ENCODE peak calls at places on chromosomes 11 and 22, in five cellular contexts. F is heart left ventricle, J is fibroblast of the aortic adventitia, H is AG09309, M is GM12878. L is an unnamed sample.

GRCh38 chr11:125777309-125777708 is 1.3 kb downstream of the PATE2 start:
- DNase-seq in F (no peak), J (peak), H (no peak), M (no peak), L (no peak)

GRCh38 chr11:104256525-104256924 is 92.6 kb upstream of the PDGFD start:
- DNase-seq in F (no peak), J (peak), H (no peak), M (no peak), L (no peak)

GRCh38 chr11:11973361-11973800 is 35.0 kb downstream of the DKK3 start:
- DNase-seq in F (peak), J (peak), H (no peak), M (no peak), L (no peak)

GRCh38 chr11:65625628-65626342 is 10.2 kb downstream of the PCNX3 start:
- DNase-seq in F (peak), J (peak), H (no peak), M (no peak), L (peak)

GRCh38 chr11:27721505-27722116 is 21.4 kb upstream of the BDNF start:
- DNase-seq in F (no peak), J (no peak), H (no peak), M (no peak), L (no peak)

GRCh38 chr22:37498289-37498909 is 12.2 kb upstream of the MFNG start:
- DNase-seq in F (no peak), J (no peak), H (no peak), M (peak), L (peak)

GRCh38 chr11:96238563-96239166 is 104.3 kb downstream of the MAML2 start:
- DNase-seq in F (no peak), J (no peak), H (no peak), M (no peak), L (no peak)

GRCh38 chr11:2775626-2776350 is 76.0 kb upstream of the KCNQ1OT1 start:
- DNase-seq in F (peak), J (no peak), H (no peak), M (no peak), L (no peak)

GRCh38 chr11:128501576-128502549 is 85.5 kb downstream of the ETS1 start:
- DNase-seq in F (peak), J (peak), H (no peak), M (no peak), L (no peak)

GRCh38 chr11:64052436-64052835 is 16.7 kb downstream of the FLRT1 start:
- DNase-seq in F (no peak), J (no peak), H (no peak), M (no peak), L (no peak)

GRCh38 chr11:126440792-126441514 is 85.5 kb downstream of the ST3GAL4 start:
- DNase-seq in F (peak), J (peak), H (no peak), M (no peak), L (peak)

GRCh38 chr11:66494458-66494857 is 14.2 kb downstream of the DPP3 start:
- DNase-seq in F (peak), J (no peak), H (no peak), M (no peak), L (no peak)

DNA sequence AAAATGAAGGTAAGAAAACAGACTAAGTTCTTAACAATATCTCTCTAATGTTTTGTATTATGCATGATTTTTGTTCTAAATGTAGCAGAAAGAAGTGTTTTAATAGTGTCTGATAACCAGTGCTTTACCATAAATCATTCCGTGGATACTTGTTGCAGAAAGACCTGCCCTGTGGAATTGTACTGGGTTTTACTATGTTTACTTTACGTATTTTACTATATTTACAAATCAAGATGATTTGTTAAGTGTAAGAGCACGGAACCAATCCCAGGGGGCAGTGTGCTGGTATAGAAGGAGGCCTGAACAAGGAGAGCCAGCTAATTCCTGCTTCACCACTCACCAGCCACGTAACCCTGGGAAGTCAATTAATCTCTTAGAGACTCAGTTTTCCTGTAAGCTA is 1.4 kb downstream of the HTR3B start:
- DNase-seq in F (no peak), J (peak), H (no peak), M (no peak), L (peak)
- TF ChIP-seq CTCF in F (no peak), J (no peak), H (peak), M (no peak), L (no peak)

DNA sequence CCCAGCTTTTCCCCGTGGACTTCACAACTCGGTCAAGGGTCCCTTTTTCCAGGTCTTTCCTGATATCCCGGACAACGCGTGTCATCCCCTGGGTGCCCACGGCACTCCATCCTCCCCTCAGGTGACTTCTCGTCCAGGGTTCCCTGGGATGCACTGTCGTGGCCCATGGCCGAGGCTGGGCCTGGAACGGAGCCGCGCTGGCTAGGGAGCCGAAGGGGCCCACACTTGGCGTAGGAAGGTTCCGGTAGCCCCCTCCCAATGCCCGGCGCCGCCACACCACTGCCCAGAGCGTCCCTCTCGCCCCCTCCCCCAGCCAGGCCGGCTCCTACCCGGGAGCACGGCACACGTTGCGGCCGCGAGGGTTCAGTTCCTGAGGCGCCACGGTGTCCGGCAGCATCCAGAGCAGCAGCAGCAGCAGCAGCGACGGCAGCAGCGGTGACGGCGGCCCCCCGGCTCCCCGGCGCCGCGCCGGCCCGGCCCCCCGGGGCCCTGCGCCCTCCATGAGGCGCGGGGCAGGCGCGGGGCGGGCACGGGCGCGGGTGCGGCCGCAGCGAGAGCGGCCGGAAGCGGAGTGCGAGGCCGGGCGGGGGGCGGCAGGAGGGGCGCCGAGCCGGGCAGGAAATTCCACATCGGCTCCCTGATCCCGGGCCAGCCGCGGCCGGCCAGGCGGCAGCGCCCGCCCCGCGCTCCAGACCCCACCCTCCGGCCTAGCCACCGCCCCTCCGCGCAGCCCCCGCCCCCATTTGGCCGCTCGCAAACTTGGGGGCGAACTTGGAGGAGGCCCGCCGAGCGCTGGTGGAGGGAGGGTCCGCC is at the start of gene SCARF2:
- DNase-seq in F (peak), J (peak), H (no peak), M (no peak), L (no peak)
- H3K4me3 ChIP-seq in F (peak), J (peak), H (peak), M (no peak), L (no peak)

GRCh38 chr11:85187992-85188391 is 439.2 kb downstream of the DLG2 start:
- DNase-seq in F (no peak), J (no peak), H (no peak), M (no peak), L (no peak)

GRCh38 chr11:85180528-85180927 is 446.6 kb downstream of the DLG2 start:
- DNase-seq in F (no peak), J (no peak), H (no peak), M (no peak), L (no peak)

DNA sequence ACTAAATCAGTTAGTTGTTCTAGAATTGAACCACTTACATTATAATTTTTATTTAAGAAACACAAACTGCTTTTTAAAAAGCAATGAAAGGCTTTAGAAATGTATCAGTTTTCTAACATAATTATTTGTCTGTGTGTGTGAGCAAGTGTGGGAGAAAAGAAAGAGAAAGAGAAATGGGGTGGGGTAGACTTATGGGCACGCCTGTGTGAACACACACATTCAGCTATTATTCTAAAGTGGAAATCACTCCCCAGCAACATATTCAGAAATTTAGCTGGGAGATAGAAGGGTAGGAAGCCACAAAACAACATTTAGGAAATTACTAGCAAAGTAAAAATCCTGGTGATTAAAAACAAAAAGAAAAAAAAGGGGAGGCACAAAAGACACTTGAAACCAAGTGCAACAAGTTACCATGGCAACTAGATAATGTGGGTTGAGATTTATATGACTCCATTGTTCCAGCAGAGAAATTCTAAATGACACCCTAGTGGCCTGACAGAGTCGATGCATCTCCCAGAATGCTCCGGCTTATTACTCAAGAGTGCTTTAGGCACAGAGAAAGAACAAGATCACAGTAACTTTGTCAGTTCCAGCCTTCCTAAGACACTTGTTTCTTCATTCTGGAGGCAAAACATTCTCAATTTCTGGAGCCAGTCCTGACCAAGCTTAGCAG is 444.6 kb downstream of the DLG2 start:
- DNase-seq in F (no peak), J (peak), H (no peak), M (no peak), L (peak)
- TF ChIP-seq CTCF in F (peak), J (peak), H (no peak), M (peak), L (peak)

DNA sequence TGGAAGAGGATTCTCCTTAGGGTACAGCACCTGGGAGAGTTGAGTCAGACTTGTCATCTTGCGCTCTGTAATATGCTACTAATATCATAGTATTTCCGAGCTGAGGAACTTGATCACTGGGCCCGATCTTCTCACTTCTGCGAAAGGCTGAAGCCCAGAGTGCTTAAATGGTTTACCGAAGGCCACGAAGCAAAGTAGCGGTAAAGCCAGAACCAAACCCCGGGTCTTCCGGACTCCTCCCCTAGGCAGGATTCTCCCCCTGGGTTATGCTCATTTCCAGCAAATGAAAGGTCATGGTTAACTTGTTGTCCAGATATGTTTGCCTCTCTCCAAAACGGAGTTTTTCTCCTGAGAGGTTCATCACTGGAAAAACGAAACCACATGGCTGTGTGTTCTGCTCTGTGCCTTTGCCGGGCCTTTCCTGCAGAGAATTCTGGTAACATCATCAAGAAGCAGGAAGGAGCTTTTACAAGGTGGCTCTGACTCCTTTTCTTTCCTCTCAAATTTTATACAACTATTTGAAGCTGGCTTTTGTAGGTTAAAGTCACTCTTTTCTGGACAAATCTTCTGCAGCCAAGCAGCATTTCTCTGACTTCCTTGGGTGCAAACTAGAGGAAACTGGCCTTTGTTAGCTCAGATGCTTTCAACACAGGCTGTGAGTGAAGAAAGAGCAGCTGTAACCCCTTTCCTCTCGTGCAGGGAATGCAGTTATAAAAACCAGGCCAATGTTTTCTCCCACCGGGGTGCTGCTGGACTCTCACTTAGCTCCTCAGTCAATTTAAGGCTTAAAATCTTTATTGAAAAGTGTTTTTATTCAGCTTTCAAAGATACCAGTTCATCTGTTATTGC is 35.5 kb downstream of the UBASH3B start:
- DNase-seq in F (no peak), J (peak), H (no peak), M (no peak), L (no peak)
- H3K4me3 ChIP-seq in F (peak), J (peak), H (peak), M (no peak), L (no peak)

GRCh38 chr11:84396521-84396920 is 1110.4 kb upstream of the CCDC90B start:
- DNase-seq in F (no peak), J (peak), H (no peak), M (no peak), L (no peak)

GRCh38 chr11:84398017-84398626 is 1112.0 kb upstream of the CCDC90B start:
- DNase-seq in F (no peak), J (peak), H (peak), M (no peak), L (peak)
- TF ChIP-seq CTCF in F (no peak), J (peak), H (peak), M (peak), L (peak)

GRCh38 chr11:31802990-31803812 is 7.9 kb downstream of the PAX6 start:
- DNase-seq in F (no peak), J (no peak), H (no peak), M (no peak), L (peak)

GRCh38 chr11:31805037-31805628 is 6.0 kb downstream of the PAX6 start:
- DNase-seq in F (no peak), J (no peak), H (no peak), M (no peak), L (no peak)

GRCh38 chr11:31803813-31804438 is 7.2 kb downstream of the PAX6 start:
- DNase-seq in F (no peak), J (no peak), H (no peak), M (no peak), L (no peak)

GRCh38 chr11:31805629-31806185 is 5.4 kb downstream of the PAX6 start:
- DNase-seq in F (no peak), J (no peak), H (no peak), M (no peak), L (no peak)

DNA sequence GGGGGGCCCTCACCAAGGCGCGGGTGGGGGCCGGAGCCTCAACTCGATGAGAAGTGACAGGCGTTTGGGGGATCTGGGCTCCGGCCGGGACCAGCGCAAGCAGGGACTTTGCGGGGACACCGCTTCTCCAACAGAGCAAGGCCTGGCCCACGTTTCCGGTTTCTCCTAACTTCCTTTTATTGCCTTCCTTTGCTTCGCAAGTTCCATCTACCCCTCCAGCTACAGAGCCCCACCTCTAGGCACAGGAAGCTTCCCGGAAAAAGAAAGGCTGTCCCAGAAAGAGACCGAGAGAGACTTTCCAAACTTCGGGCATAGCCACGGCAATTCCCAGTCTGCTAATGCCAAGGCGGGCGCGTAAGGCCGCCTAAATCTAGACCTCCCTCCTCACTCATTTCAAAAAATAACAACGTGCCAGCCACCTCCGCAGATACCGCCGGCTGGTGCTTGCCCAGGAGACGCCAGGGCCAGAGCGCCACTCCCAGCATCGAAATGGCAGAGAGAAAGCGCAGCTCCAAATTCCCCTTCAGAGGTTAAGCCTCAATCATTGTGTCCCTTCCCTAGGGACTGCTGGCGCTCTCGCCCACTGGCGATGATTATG is 6.6 kb downstream of the PAX6 start:
- DNase-seq in F (no peak), J (no peak), H (no peak), M (no peak), L (no peak)
- H3K4me3 ChIP-seq in F (no peak), J (no peak), H (no peak), M (peak), L (peak)

GRCh38 chr22:30433227-30433626 is 7.7 kb downstream of the MTFP1 start:
- DNase-seq in F (no peak), J (no peak), H (no peak), M (no peak), L (no peak)
- TF ChIP-seq CTCF in F (no peak), J (no peak), H (no peak), M (no peak), L (no peak)